ENCODE peak calls at places on chromosomes 7 and 10, in five cellular contexts. B is activated CD8-positive, alpha-beta memory T cell treated with anti-CD3 and anti-CD28 coated beads, Interleukin-2, amount 50 U/mL, for 48 hours; C is stimulated activated CD8-positive, alpha-beta memory T cell treated with anti-CD3 and anti-CD28 coated beads, Interleukin-15, amount 100 ng/mL, for 24 hours; E is ELR; V is stimulated activated naive CD8-positive, alpha-beta T cell treated with anti-CD3 and anti-CD28 coated beads, Interleukin-15, amount 100 ng/mL, for 72 hours. W is an unnamed sample.

GRCh38 chr10:71144824-71145223 is 67.5 kb upstream of the UNC5B start:
- DNase-seq in V (no peak), C (no peak), E (no peak), B (no peak), W (no peak)

GRCh38 chr7:19051767-19052375 is 65.6 kb downstream of the TWIST1 start:
- DNase-seq in V (peak), E (peak), B (peak), C (no peak), W (peak)

GRCh38 chr7:143214789-143215679 is 6.8 kb upstream of the TAS2R40 start:
- DNase-seq in E (peak), B (no peak), C (peak), V (peak), W (peak)

GRCh38 chr10:132562177-132562915 is 24.8 kb downstream of the INPP5A start:
- DNase-seq in B (no peak), C (no peak), V (no peak), E (no peak), W (no peak)

GRCh38 chr7:100208911-100209408 is 10.8 kb upstream of the PVRIG start:
- DNase-seq in B (peak), C (no peak), E (no peak), V (peak), W (no peak)

GRCh38 chr10:33412261-33413092 is 78.0 kb upstream of the NRP1 start:
- DNase-seq in B (no peak), C (no peak), V (no peak), E (peak), W (peak)

GRCh38 chr7:7221602-7222038 is 39.3 kb downstream of the C1GALT1 start:
- DNase-seq in B (no peak), E (peak), C (no peak), V (no peak), W (peak)

GRCh38 chr10:54559498-54559897 is 241.5 kb downstream of the PCDH15 start:
- DNase-seq in C (no peak), B (no peak), V (no peak), E (peak), W (no peak)

GRCh38 chr7:132393789-132394261 is 182.4 kb downstream of the PLXNA4 start:
- DNase-seq in C (no peak), B (no peak), V (no peak), E (no peak), W (no peak)

GRCh38 chr7:17608114-17608833 is 309.8 kb downstream of the AHR start:
- DNase-seq in V (no peak), C (no peak), B (no peak), E (peak), W (no peak)

GRCh38 chr10:91006752-91007346 is 86.0 kb upstream of the ANKRD1 start:
- DNase-seq in C (no peak), B (no peak), V (peak), E (no peak), W (no peak)

GRCh38 chr10:29648983-29649268 is 14.2 kb upstream of the SVIL start:
- DNase-seq in E (peak), V (no peak), B (no peak), C (no peak), W (peak)

GRCh38 chr7:78018541-78019456 is 220.2 kb downstream of the PHTF2 start:
- DNase-seq in V (peak), E (peak), B (peak), C (no peak), W (peak)

GRCh38 chr10:29150010-29150409 is 138.9 kb upstream of the LYZL1 start:
- DNase-seq in E (no peak), B (no peak), V (no peak), C (no peak), W (peak)